ENCODE peak calls at places on chromosomes 3 and 15, in nine cellular contexts. X, M, U, N, K, H, Z, E and Y are unnamed samples. For H3K36me3 and H3K4me1, the result is how much of the 10 kb centered on the place peaks cover.

GRCh38 chr3:56800373-56801150 is 1.2 kb downstream of the ARHGEF3 start:
- DNase-seq in E (peak), U (peak), X (no peak), K (no peak), M (no peak), Z (no peak), N (no peak), H (peak), Y (peak)

GRCh38 chr3:114452176-114452744 is 158.4 kb downstream of the TIGIT start:
- DNase-seq in X (no peak), H (peak), Z (no peak), K (no peak), N (no peak), E (no peak), U (peak), M (no peak), Y (no peak)

GRCh38 chr3:152574461-152575079 is 260.4 kb upstream of the P2RY1 start:
- DNase-seq in H (peak), E (peak), K (peak), U (peak), N (peak), M (no peak), Z (peak), X (peak), Y (peak)

GRCh38 chr3:181860243-181860642 is 148.5 kb downstream of the SOX2 start:
- DNase-seq in H (no peak), X (no peak), M (no peak), U (no peak), N (no peak), Z (no peak), E (peak), K (no peak), Y (no peak)

GRCh38 chr3:177195242-177195940 is 1.9 kb downstream of the TBL1XR1 start:
- DNase-seq in N (no peak), Z (no peak), K (peak), X (peak), E (peak), H (peak), U (peak), M (no peak), Y (peak)

GRCh38 chr3:36362973-36363372 is 17.3 kb upstream of the STAC start:
- DNase-seq in Z (peak), H (no peak), X (peak), E (peak), K (no peak), U (no peak), N (no peak), M (peak), Y (no peak)

GRCh38 chr3:28476194-28476593 is 127.6 kb upstream of the AZI2 start:
- DNase-seq in U (peak), N (no peak), X (peak), K (no peak), H (peak), M (no peak), E (no peak), Z (peak), Y (no peak)

GRCh38 chr3:100665230-100665629 is 44.1 kb upstream of the TFG start:
- DNase-seq in Z (no peak), E (no peak), X (no peak), U (no peak), N (no peak), K (no peak), H (no peak), M (no peak), Y (no peak)

GRCh38 chr15:74175271-74176191 is 2.0 kb downstream of the ISLR start:
- DNase-seq in E (peak), U (no peak), Z (no peak), N (no peak), H (no peak), M (peak), K (peak), X (no peak), Y (no peak)

GRCh38 chr3:182469086-182469485 is 324.2 kb upstream of the ATP11B start:
- DNase-seq in U (no peak), K (no peak), E (no peak), H (no peak), N (no peak), X (no peak), M (no peak), Z (no peak), Y (no peak)

GRCh38 chr3:53269888-53270880 is 14.4 kb upstream of the TKT start:
- DNase-seq in E (peak), U (no peak), M (peak), K (peak), N (peak), H (peak), X (peak), Z (peak), Y (no peak)

GRCh38 chr3:50292924-50293801 is 934 bp upstream of the IFRD2 start:
- DNase-seq in X (no peak), U (peak), E (peak), K (no peak), Z (no peak), N (no peak), M (no peak), H (no peak), Y (no peak)

GRCh38 chr3:107356706-107357105 is 20.5 kb upstream of the CCDC54 start:
- DNase-seq in X (no peak), K (no peak), H (no peak), Z (no peak), N (no peak), E (no peak), U (no peak), M (no peak), Y (no peak)

GRCh38 chr3:1183320-1184048 is 90.7 kb downstream of the CNTN6 start:
- DNase-seq in E (no peak), U (no peak), H (no peak), M (no peak), N (no peak), Z (no peak), K (no peak), X (no peak), Y (no peak)

GRCh38 chr3:177300039-177300833 is 103.0 kb upstream of the TBL1XR1 start:
- DNase-seq in U (peak), K (no peak), X (no peak), E (no peak), N (no peak), M (no peak), Z (no peak), H (peak), Y (no peak)

GRCh38 chr3:32045091-32045964 is 61.1 kb upstream of the GPD1L start:
- DNase-seq in X (peak), U (no peak), K (no peak), Z (peak), N (no peak), H (peak), M (peak), E (peak), Y (no peak)

GRCh38 chr3:81728766-81729544 is 32.5 kb downstream of the GBE1 start:
- DNase-seq in M (no peak), K (no peak), Z (no peak), N (no peak), H (peak), X (peak), E (no peak), U (no peak), Y (no peak)

GRCh38 chr3:182327196-182327681 is 466.1 kb upstream of the ATP11B start:
- DNase-seq in N (no peak), M (no peak), K (peak), E (peak), X (no peak), U (no peak), Z (no peak), H (no peak), Y (no peak)

GRCh38 chr15:98801234-98801561 is 152.9 kb downstream of the IGF1R start:
- DNase-seq in H (peak), X (peak), N (no peak), K (no peak), E (peak), Z (no peak), M (no peak), U (no peak), Y (no peak)

GRCh38 chr3:50254577-50255250 is 14.2 kb upstream of the SEMA3B start:
- DNase-seq in E (peak), N (peak), K (no peak), H (peak), Z (no peak), U (no peak), M (no peak), X (peak), Y (no peak)

GRCh38 chr3:38555926-38556325 is 59.8 kb downstream of the EXOG start:
- DNase-seq in H (no peak), X (no peak), M (no peak), E (peak), K (no peak), Z (no peak), N (no peak), U (no peak), Y (no peak)
- H3K36me3 ChIP-seq in H (under half), X (under half), M (under half), E (under half), K (under half), Z (under half), N (under half), U (under half), Y (under half)

GRCh38 chr3:54531741-54532140 is 396.1 kb downstream of the LRTM1 start:
- DNase-seq in E (no peak), M (no peak), X (no peak), N (no peak), Z (no peak), U (no peak), K (no peak), H (no peak), Y (no peak)

GRCh38 chr3:54527521-54527920 is 400.3 kb downstream of the LRTM1 start:
- DNase-seq in K (no peak), U (no peak), N (no peak), H (no peak), E (no peak), M (no peak), Z (no peak), X (no peak), Y (no peak)

GRCh38 chr3:54533856-54534255 is 394.0 kb downstream of the LRTM1 start:
- DNase-seq in H (no peak), X (peak), K (no peak), Z (no peak), N (no peak), E (peak), U (no peak), M (no peak), Y (no peak)

GRCh38 chr3:54530091-54530490 is 397.8 kb downstream of the LRTM1 start:
- DNase-seq in K (no peak), M (no peak), U (no peak), H (no peak), X (no peak), Z (no peak), N (no peak), E (no peak), Y (no peak)

GRCh38 chr3:54527953-54528352 is 399.9 kb downstream of the LRTM1 start:
- DNase-seq in K (no peak), E (no peak), U (no peak), M (no peak), X (no peak), N (peak), Z (no peak), H (no peak), Y (no peak)
- H3K4me1 ChIP-seq in K (under half), E (under half), U (under half), M (under half), X (under half), N (under half), Z (under half), H (under half), Y (under half)

DNA sequence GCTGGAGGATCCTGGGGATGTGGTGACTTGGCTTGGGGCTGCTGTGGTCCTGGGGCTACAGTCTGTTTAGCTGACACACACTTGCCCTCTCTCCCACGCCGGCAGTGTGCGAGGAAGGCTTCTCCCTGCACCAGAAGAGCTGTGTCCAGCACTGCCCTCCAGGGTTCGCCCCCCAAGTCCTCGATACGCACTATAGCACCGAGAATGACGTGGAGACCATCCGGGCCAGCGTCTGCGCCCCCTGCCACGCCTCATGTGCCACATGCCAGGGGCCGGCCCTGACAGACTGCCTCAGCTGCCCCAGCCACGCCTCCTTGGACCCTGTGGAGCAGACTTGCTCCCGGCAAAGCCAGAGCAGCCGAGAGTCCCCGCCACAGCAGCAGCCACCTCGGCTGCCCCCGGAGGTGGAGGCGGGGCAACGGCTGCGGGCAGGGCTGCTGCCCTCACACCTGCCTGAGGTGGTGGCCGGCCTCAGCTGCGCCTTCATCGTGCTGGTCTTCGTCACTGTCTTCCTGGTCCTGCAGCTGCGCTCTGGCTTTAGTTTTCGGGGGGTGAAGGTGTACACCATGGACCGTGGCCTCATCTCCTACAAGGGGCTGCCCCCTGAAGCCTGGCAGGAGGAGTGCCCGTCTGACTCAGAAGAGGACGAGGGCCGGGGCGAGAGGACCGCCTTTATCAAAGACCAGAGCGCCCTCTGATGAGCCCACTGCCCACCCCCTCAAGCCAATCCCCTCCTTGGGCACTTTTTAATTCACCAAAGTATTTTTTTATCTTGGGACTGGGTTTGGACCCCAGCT is 2.9 kb upstream of the FES start:
- DNase-seq in K (no peak), Z (no peak), U (no peak), E (no peak), H (no peak), N (no peak), X (no peak), M (peak), Y (no peak)
- H3K36me3 ChIP-seq in K (under half), Z (under half), U (under half), E (under half), H (under half), N (under half), X (under half), M (under half), Y (under half)

GRCh38 chr3:30654269-30654668 is 47.9 kb downstream of the TGFBR2 start:
- DNase-seq in E (no peak), U (no peak), N (no peak), K (no peak), Z (no peak), H (no peak), M (no peak), X (no peak), Y (no peak)
- H3K4me1 ChIP-seq in E (under half), U (half or more), N (under half), K (under half), Z (half or more), H (half or more), M (under half), X (under half), Y (half or more)

DNA sequence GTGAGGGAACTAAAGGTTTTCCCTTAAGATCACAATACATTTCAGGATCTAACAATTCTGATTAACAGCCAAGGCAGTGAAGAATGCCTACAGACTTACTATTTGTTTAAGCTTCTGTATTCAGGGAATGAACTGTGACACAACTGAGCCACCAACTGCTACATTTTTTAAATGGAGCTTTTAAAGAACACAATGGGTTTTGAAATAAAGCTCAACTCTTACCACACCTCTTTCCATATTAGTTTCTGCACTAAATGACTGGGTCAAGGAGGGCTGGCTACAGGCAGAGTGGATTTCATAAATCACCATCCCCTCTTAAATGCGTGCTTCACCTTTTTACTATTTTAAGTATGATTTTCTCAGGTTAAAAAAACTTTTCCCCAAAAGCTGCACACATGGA is 100.2 kb downstream of the TMCC1 start:
- DNase-seq in U (no peak), E (no peak), H (peak), X (no peak), M (no peak), Z (no peak), K (no peak), N (no peak), Y (no peak)
- H3K36me3 ChIP-seq in U (under half), E (under half), H (under half), X (under half), M (under half), Z (under half), K (under half), N (under half), Y (under half)

GRCh38 chr3:10420745-10421475 is 84.5 kb downstream of the ATP2B2 start:
- DNase-seq in N (no peak), K (no peak), H (no peak), M (no peak), Z (no peak), U (no peak), X (no peak), E (no peak), Y (no peak)

GRCh38 chr3:10421996-10422395 is 83.4 kb downstream of the ATP2B2 start:
- DNase-seq in Z (no peak), K (peak), M (no peak), H (no peak), N (no peak), U (no peak), E (no peak), X (no peak), Y (no peak)

GRCh38 chr3:10426346-10427233 is 78.8 kb downstream of the ATP2B2 start:
- DNase-seq in H (no peak), N (no peak), U (no peak), Z (no peak), E (no peak), M (no peak), X (no peak), K (no peak), Y (no peak)

GRCh38 chr3:10419637-10420232 is 85.7 kb downstream of the ATP2B2 start:
- DNase-seq in N (no peak), U (peak), H (no peak), E (no peak), Z (no peak), M (no peak), K (no peak), X (no peak), Y (peak)

GRCh38 chr3:10423171-10423882 is 82.1 kb downstream of the ATP2B2 start:
- DNase-seq in K (no peak), Z (no peak), H (no peak), E (peak), X (peak), U (no peak), M (no peak), N (no peak), Y (no peak)
- H3K4me1 ChIP-seq in K (under half), Z (under half), H (under half), E (under half), X (under half), U (under half), M (under half), N (under half), Y (under half)

GRCh38 chr15:72248514-72248913 is 17.5 kb upstream of the PKM start:
- DNase-seq in U (no peak), M (no peak), Z (no peak), E (no peak), K (no peak), X (no peak), N (no peak), H (no peak), Y (no peak)
- H3K36me3 ChIP-seq in U (half or more), M (half or more), Z (under half), E (half or more), K (under half), X (under half), N (under half), H (under half), Y (half or more)

GRCh38 chr3:42023380-42023779 is 61.5 kb upstream of the ULK4 start:
- DNase-seq in N (no peak), M (no peak), Z (no peak), X (peak), E (peak), K (no peak), H (no peak), U (no peak), Y (no peak)
- H3K4me1 ChIP-seq in N (half or more), M (half or more), Z (half or more), X (under half), E (under half), K (under half), H (half or more), U (half or more), Y (under half)